ENCODE peak calls at places on chromosome 2, in eight cellular contexts. One of them, this sample, is unnamed.

GRCh38 chr2:45675130-45675812 is 23.8 kb downstream of the PRKCE start:
- DNase-seq in PC-3: peak; percentile 95
- DNase-seq in astrocyte: no peak
- DNase-seq in GM23248: peak; percentile 63
- DNase-seq in hepatocyte: peak; percentile 52
- DNase-seq in MM.1S: no peak
- DNase-seq in fibroblast of lung: no peak
- DNase-seq in mammary epithelial cell: peak; percentile 84
- DNase-seq in this sample: no peak

GRCh38 chr2:176852667-176853066 is 359.9 kb upstream of the HNRNPA3 start:
- DNase-seq in mammary epithelial cell: no peak
- DNase-seq in hepatocyte: no peak
- DNase-seq in astrocyte: no peak
- DNase-seq in fibroblast of lung: no peak
- DNase-seq in MM.1S: peak; percentile 9
- DNase-seq in GM23248: no peak
- DNase-seq in PC-3: no peak
- DNase-seq in this sample: no peak

GRCh38 chr2:241863021-241863954 is 4.6 kb upstream of the PDCD1 start:
- DNase-seq in fibroblast of lung: peak; percentile 25
- DNase-seq in mammary epithelial cell: no peak
- DNase-seq in GM23248: peak; percentile 45
- DNase-seq in astrocyte: no peak
- DNase-seq in PC-3: no peak
- DNase-seq in MM.1S: no peak
- DNase-seq in hepatocyte: no peak
- DNase-seq in this sample: peak; percentile 51

GRCh38 chr2:217599906-217600305 is 402.9 kb downstream of the TNS1 start:
- DNase-seq in GM23248: peak; percentile 31
- DNase-seq in MM.1S: no peak
- DNase-seq in mammary epithelial cell: no peak
- DNase-seq in PC-3: no peak
- DNase-seq in hepatocyte: peak; percentile 52
- DNase-seq in astrocyte: peak; percentile 9
- DNase-seq in fibroblast of lung: peak; percentile 24
- DNase-seq in this sample: no peak

GRCh38 chr2:204680576-204680975 is 135.3 kb downstream of the PARD3B start:
- DNase-seq in GM23248: no peak
- DNase-seq in MM.1S: no peak
- DNase-seq in hepatocyte: no peak
- DNase-seq in PC-3: no peak
- DNase-seq in mammary epithelial cell: no peak
- DNase-seq in astrocyte: peak; percentile 57
- DNase-seq in fibroblast of lung: peak; percentile 70
- DNase-seq in this sample: no peak

GRCh38 chr2:88216641-88217040 is 46.5 kb downstream of the THNSL2 start:
- DNase-seq in fibroblast of lung: no peak
- DNase-seq in astrocyte: no peak
- DNase-seq in PC-3: no peak
- DNase-seq in GM23248: no peak
- DNase-seq in hepatocyte: no peak
- DNase-seq in MM.1S: no peak
- DNase-seq in mammary epithelial cell: no peak
- DNase-seq in this sample: no peak

GRCh38 chr2:69113627-69114026 is 100.6 kb downstream of the ANTXR1 start:
- DNase-seq in hepatocyte: no peak
- DNase-seq in mammary epithelial cell: no peak
- DNase-seq in PC-3: peak; percentile 64
- DNase-seq in GM23248: peak; percentile 66
- DNase-seq in fibroblast of lung: peak; percentile 32
- DNase-seq in MM.1S: no peak
- DNase-seq in astrocyte: peak; percentile 22
- DNase-seq in this sample: no peak

GRCh38 chr2:47077442-47078117 is 77.5 kb downstream of the STPG4 start:
- DNase-seq in MM.1S: no peak
- DNase-seq in astrocyte: no peak
- DNase-seq in mammary epithelial cell: no peak
- DNase-seq in fibroblast of lung: no peak
- DNase-seq in GM23248: no peak
- DNase-seq in PC-3: no peak
- DNase-seq in hepatocyte: no peak
- DNase-seq in this sample: no peak

GRCh38 chr2:105849431-105850179 is 104.9 kb downstream of the NCK2 start:
- DNase-seq in GM23248: no peak
- DNase-seq in MM.1S: no peak
- DNase-seq in mammary epithelial cell: no peak
- DNase-seq in hepatocyte: no peak
- DNase-seq in astrocyte: no peak
- DNase-seq in fibroblast of lung: no peak
- DNase-seq in PC-3: no peak
- DNase-seq in this sample: no peak

GRCh38 chr2:145022671-145023330 is 502.9 kb upstream of the ZEB2 start:
- DNase-seq in fibroblast of lung: peak; percentile 93
- DNase-seq in hepatocyte: no peak
- DNase-seq in GM23248: peak; percentile 82
- DNase-seq in astrocyte: peak; percentile 93
- DNase-seq in PC-3: no peak
- DNase-seq in mammary epithelial cell: no peak
- DNase-seq in MM.1S: peak; percentile 21
- DNase-seq in this sample: no peak

DNA sequence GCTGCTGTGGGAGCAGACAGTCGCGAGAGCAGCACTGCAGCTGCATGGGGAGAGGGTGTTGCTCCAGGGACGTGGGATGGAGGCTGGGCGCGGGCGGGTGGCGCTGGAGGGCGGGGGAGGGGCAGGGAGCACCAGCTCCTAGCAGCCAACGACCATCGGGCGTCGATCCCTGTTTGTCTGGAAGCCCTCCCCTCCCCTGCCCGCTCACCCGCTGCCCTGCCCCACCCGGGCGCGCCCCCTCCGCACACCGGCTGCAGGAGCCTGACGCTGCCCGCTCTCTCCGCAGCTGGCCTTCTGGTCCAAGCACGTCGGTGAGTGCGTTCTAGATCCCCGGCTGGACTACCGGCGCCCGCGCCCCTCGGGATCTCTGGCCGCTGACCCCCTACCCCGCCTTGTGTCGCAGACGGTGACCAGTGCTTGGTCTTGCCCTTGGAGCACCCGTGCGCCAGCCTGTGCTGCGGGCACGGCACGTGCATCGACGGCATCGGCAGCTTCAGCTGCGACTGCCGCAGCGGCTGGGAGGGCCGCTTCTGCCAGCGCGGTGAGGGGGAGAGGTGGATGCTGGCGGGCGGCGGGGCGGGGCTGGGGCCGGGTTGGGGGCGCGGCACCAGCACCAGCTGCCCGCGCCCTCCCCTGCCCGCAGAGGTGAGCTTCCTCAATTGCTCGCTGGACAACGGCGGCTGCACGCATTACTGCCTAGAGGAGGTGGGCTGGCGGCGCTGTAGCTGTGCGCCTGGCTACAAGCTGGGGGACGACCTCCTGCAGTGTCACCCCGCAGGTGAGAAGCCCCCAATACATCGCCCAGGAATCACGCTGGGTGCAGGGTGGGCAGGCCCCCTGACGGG is 4.6 kb downstream of the PROC start:
- DNase-seq in PC-3: no peak
- DNase-seq in mammary epithelial cell: no peak
- DNase-seq in MM.1S: no peak
- DNase-seq in fibroblast of lung: no peak
- DNase-seq in astrocyte: no peak
- DNase-seq in GM23248: peak; percentile 39
- DNase-seq in hepatocyte: peak; percentile 76
- DNase-seq in this sample: peak; percentile 30
- TF ChIP-seq EZH2 in PC-3: no peak
- TF ChIP-seq EZH2 in mammary epithelial cell: peak; percentile 45
- TF ChIP-seq EZH2 in MM.1S: no peak
- TF ChIP-seq EZH2 in fibroblast of lung: peak; percentile 95
- TF ChIP-seq EZH2 in astrocyte: peak; percentile 88
- TF ChIP-seq EZH2 in GM23248: no peak
- TF ChIP-seq EZH2 in hepatocyte: peak; percentile 46
- TF ChIP-seq EZH2 in this sample: no peak

GRCh38 chr2:222300725-222301295 is 2.0 kb upstream of the PAX3 start:
- DNase-seq in PC-3: no peak
- DNase-seq in mammary epithelial cell: no peak
- DNase-seq in GM23248: no peak
- DNase-seq in astrocyte: no peak
- DNase-seq in MM.1S: no peak
- DNase-seq in hepatocyte: no peak
- DNase-seq in fibroblast of lung: peak; percentile 45
- DNase-seq in this sample: no peak

GRCh38 chr2:222303828-222304736 is 5.3 kb upstream of the PAX3 start:
- DNase-seq in astrocyte: no peak
- DNase-seq in mammary epithelial cell: no peak
- DNase-seq in MM.1S: no peak
- DNase-seq in PC-3: no peak
- DNase-seq in GM23248: no peak
- DNase-seq in fibroblast of lung: no peak
- DNase-seq in hepatocyte: no peak
- DNase-seq in this sample: no peak

GRCh38 chr2:222301296-222301997 is 2.6 kb upstream of the PAX3 start:
- DNase-seq in GM23248: no peak
- DNase-seq in hepatocyte: no peak
- DNase-seq in PC-3: no peak
- DNase-seq in fibroblast of lung: no peak
- DNase-seq in astrocyte: no peak
- DNase-seq in mammary epithelial cell: no peak
- DNase-seq in MM.1S: no peak
- DNase-seq in this sample: no peak

GRCh38 chr2:222303045-222303827 is 4.4 kb upstream of the PAX3 start:
- DNase-seq in astrocyte: no peak
- DNase-seq in mammary epithelial cell: no peak
- DNase-seq in GM23248: no peak
- DNase-seq in MM.1S: no peak
- DNase-seq in PC-3: no peak
- DNase-seq in hepatocyte: no peak
- DNase-seq in fibroblast of lung: no peak
- DNase-seq in this sample: no peak

DNA sequence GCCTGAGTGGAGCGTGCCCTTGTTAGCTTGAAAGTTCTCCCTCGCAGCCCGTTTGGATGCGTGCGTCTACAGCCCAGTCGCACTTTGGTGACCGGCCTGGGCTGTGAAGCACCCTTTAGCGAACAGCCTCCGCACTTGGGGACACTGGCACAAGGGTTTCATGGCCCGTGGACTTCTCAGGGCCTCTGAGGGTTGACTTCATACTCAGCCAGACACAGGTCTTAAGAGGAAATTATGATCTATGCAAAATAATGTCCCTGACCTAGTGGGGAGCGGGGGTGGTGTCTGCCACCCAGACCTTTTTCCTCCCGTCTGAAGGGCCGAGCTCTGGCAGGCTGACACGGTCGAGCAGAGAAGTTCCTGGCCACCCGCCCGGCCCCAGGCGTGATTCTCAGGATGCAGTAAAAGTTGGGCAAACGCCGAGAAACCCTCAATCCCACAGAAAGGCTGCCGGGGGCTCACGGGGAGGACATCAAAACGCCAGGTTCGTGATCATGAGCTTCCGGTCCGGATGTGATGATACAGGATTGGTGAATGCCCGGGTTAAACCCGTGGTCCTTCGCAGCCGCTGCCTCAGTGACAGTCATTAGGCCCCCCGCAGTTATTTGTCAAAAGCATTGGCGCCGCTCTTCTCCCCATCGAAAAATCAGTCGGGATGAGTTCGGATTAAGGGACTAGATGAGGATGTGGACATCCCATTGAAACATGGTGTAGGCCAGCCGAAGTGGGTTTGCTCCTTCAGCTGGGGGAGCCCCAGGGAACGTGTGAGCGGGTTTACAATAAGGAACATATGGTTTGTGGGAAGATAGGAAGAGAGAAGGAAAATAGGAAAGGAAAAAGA is 3.6 kb upstream of the PAX3 start:
- DNase-seq in GM23248: no peak
- DNase-seq in fibroblast of lung: peak; percentile 27
- DNase-seq in MM.1S: no peak
- DNase-seq in hepatocyte: no peak
- DNase-seq in astrocyte: no peak
- DNase-seq in mammary epithelial cell: no peak
- DNase-seq in PC-3: no peak
- DNase-seq in this sample: no peak
- H3K9me3 ChIP-seq in GM23248: no peaks in the 10 kb centered on the region
- H3K9me3 ChIP-seq in fibroblast of lung: no peaks in the 10 kb centered on the region
- H3K9me3 ChIP-seq in MM.1S: no peaks in the 10 kb centered on the region
- H3K9me3 ChIP-seq in hepatocyte: no peaks in the 10 kb centered on the region
- H3K9me3 ChIP-seq in astrocyte: peaks cover 6% of the 10 kb centered on the region
- H3K9me3 ChIP-seq in mammary epithelial cell: peaks cover 2% of the 10 kb centered on the region
- H3K9me3 ChIP-seq in PC-3: no peaks in the 10 kb centered on the region
- H3K9me3 ChIP-seq in this sample: no peaks in the 10 kb centered on the region

DNA sequence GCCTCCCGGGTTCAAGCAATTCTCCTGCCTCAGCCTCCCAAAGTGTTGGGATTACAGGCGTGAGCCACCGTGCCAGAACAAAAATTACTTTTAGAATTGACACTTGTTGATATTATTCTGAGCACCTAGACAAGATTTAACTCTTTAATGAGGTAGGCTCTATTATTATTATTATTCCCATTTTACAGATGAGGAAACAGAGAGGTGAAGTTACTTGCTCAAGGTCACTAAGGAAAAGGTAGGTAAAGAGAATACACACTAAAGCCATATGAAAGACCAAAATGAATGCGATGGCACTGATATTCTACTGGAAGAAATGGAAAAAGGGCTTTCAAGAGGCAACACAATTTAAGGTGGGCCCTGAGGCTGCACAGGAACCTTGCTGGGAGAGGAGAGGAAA is 73.8 kb upstream of the ZFP36L2 start:
- DNase-seq in GM23248: no peak
- DNase-seq in PC-3: no peak
- DNase-seq in fibroblast of lung: no peak
- DNase-seq in astrocyte: no peak
- DNase-seq in MM.1S: no peak
- DNase-seq in hepatocyte: no peak
- DNase-seq in mammary epithelial cell: no peak
- DNase-seq in this sample: no peak
- H3K27ac ChIP-seq in GM23248: no peak overlapping the region
- H3K27ac ChIP-seq in PC-3: peak overlapping the region; percentile 51
- H3K27ac ChIP-seq in fibroblast of lung: no peak overlapping the region
- H3K27ac ChIP-seq in astrocyte: no peak overlapping the region
- H3K27ac ChIP-seq in MM.1S: peak overlapping the region; percentile 31
- H3K27ac ChIP-seq in hepatocyte: no peak overlapping the region
- H3K27ac ChIP-seq in mammary epithelial cell: no peak overlapping the region
- H3K27ac ChIP-seq in this sample: no peak overlapping the region

DNA sequence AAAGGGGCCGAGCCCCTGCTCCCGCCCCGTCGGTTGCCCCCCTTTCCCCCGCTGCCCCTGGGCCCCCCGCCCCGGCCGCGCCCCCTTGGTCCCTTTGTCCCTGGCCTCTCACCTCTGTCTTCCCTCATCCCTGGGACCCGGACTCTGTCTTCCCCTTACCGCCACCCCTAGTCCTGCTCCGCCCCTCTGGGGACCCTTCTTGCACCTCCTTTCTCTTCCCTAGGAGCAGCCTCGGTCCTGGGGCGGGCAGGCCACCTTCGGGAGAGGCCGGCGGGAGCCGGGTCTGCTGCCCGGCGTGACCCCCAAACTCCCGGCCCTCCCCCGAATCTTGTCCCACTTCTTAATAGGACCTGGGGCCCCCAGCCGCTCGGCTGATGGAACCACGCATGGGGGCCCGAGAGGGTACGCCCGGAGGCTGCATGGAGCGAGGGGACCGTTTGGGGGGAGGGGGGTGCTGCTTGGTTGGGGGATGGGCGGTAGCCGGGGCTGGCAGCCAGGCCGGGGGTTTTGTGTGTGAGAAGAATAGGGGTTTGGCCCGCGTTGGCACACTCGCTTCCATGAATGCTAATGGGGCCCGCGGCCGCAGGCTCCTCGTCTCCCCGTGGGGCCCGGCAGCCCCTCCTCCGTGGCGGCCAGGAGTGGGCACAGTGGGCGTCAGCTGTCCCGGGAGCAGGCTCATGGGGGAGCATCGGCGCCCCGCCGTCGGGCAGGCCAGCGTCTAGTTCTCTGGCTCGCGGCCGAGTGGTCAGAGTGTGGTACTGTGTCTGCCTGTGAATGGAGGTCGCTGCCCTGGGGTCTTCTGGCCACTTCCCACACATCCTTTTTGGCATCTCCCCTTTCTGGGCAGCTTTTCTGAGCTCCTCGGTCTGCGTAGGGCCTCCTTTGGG is 951 bp downstream of the GAREM2 start:
- DNase-seq in fibroblast of lung: no peak
- DNase-seq in astrocyte: no peak
- DNase-seq in hepatocyte: no peak
- DNase-seq in GM23248: no peak
- DNase-seq in mammary epithelial cell: no peak
- DNase-seq in MM.1S: no peak
- DNase-seq in PC-3: no peak
- DNase-seq in this sample: no peak
- TF ChIP-seq EZH2 in fibroblast of lung: peak; percentile 47
- TF ChIP-seq EZH2 in astrocyte: peak; percentile 76
- TF ChIP-seq EZH2 in hepatocyte: peak; percentile 73
- TF ChIP-seq EZH2 in GM23248: peak; percentile 71
- TF ChIP-seq EZH2 in mammary epithelial cell: no peak
- TF ChIP-seq EZH2 in MM.1S: no peak
- TF ChIP-seq EZH2 in PC-3: no peak
- TF ChIP-seq EZH2 in this sample: no peak

This sample was measured in A673.